ENCODE peak calls at places on chromosomes 4 and X, in nine cellular contexts. U is fibroblast of villous mesenchyme; Z is myocyte; I is activated naive CD4-positive, alpha-beta T cell treated with anti-CD3 and anti-CD28 coated beads for 36 hours; A is stimulated activated CD4-positive, alpha-beta T cell treated with anti-CD3 and anti-CD28 coated beads, Interleukin-2, amount 100 ng/mL, for 24 hours; Q is colonic mucosa; F is memory B cell; J is Calu3; O is NCI-H1092 treated with DMSO at 0.1 percent for 48 hours. V is an unnamed sample.

GRCh38 chr4:186695392-186695791 is 28.3 kb downstream of the FAT1 start:
- DNase-seq in U (no peak), Z (no peak), I (no peak), A (no peak), Q (no peak), F (no peak), J (no peak), O (peak; percentile 45), V (no peak)

GRCh38 chrX:37871626-37872302 is 24.4 kb upstream of the DYNLT3 start:
- DNase-seq in U (peak; percentile 90), Z (peak; percentile 86), I (peak; percentile 5), A (peak; percentile 18), Q (no peak), F (no peak), J (peak; percentile 38), O (no peak), V (peak; percentile 34)

GRCh38 chr4:75973770-75974169 is 17.0 kb downstream of the SDAD1 start:
- DNase-seq in U (no peak), Z (no peak), I (no peak), A (no peak), Q (no peak), F (no peak), J (no peak), O (no peak), V (no peak)

GRCh38 chrX:154596290-154596929 is 11.5 kb downstream of the CTAG1A start:
- DNase-seq in U (peak; percentile 81), Z (peak; percentile 47), I (no peak), A (no peak), Q (no peak), F (no peak), J (peak; percentile 54), O (no peak), V (peak; percentile 56)

GRCh38 chr4:175298119-175298518 is 380.0 kb downstream of the ADAM29 start:
- DNase-seq in U (no peak), Z (no peak), I (no peak), A (no peak), Q (no peak), F (no peak), J (no peak), O (no peak), V (no peak)

GRCh38 chr4:187006189-187006618 is 282.5 kb upstream of the FAT1 start:
- DNase-seq in U (peak; percentile 47), Z (peak; percentile 6), I (no peak), A (no peak), Q (no peak), F (no peak), J (no peak), O (no peak), V (no peak)

GRCh38 chrX:39445336-39445735 is 644.1 kb downstream of the MID1IP1 start:
- DNase-seq in U (no peak), Z (no peak), I (peak; percentile 70), A (peak; percentile 58), Q (peak; percentile 41), F (no peak), J (peak; percentile 15), O (peak; percentile 24), V (no peak)

GRCh38 chr4:11418610-11419009 is 10.1 kb downstream of the HS3ST1 start:
- DNase-seq in U (no peak), Z (peak; percentile 49), I (peak; percentile 22), A (no peak), Q (no peak), F (no peak), J (no peak), O (peak; percentile 7), V (no peak)

GRCh38 chr4:4667643-4668081 is 125.8 kb upstream of the STX18 start:
- DNase-seq in U (no peak), Z (no peak), I (no peak), A (no peak), Q (no peak), F (no peak), J (no peak), O (no peak), V (no peak)

GRCh38 chr4:915041-915474 is 17.1 kb downstream of the GAK start:
- DNase-seq in U (peak; percentile 18), Z (no peak), I (no peak), A (no peak), Q (no peak), F (no peak), J (no peak), O (no peak), V (no peak)

GRCh38 chr4:20445933-20446723 is 194.4 kb downstream of the SLIT2 start:
- DNase-seq in U (peak; percentile 95), Z (peak; percentile 62), I (no peak), A (no peak), Q (no peak), F (no peak), J (no peak), O (no peak), V (no peak)

GRCh38 chrX:50618788-50619558 is 148.3 kb upstream of the DGKK start:
- DNase-seq in U (no peak), Z (no peak), I (no peak), A (no peak), Q (no peak), F (no peak), J (no peak), O (no peak), V (no peak)

GRCh38 chr4:1463927-1464540 is 57.8 kb upstream of the NKX1-1 start:
- DNase-seq in U (no peak), Z (no peak), I (no peak), A (no peak), Q (no peak), F (no peak), J (no peak), O (no peak), V (no peak)

V was measured in T1000.